ENCODE peak calls at places on chromosomes 5 and 9, in nine cellular contexts. Y is CD8-positive, alpha-beta memory T cell; V is adrenal gland; D is hepatocyte; H is HCT116; C is Peyer's patch; G is IMR-90; W is A673; M is uterus. O is an unnamed sample. For H3K4me1, the result is how much of the 10 kb centered on the place peaks cover.

GRCh38 chr5:147481376-147481775 is 28.5 kb downstream of the DPYSL3 start:
- DNase-seq in W (no peak), Y (no peak), H (no peak), V (no peak), D (no peak), M (no peak), C (no peak), G (peak), O (no peak)

GRCh38 chr5:132628814-132629213 is 29.2 kb upstream of the IL13 start:
- DNase-seq in M (no peak), W (no peak), C (no peak), Y (no peak), H (no peak), G (no peak), V (no peak), D (no peak), O (no peak)

GRCh38 chr5:177133845-177134652 is 476 bp downstream of the NSD1 start:
- DNase-seq in G (peak), V (peak), Y (peak), H (no peak), C (peak), W (peak), D (peak), M (peak), O (peak)

GRCh38 chr5:180259260-180259611 is 32.6 kb downstream of the MAPK9 start:
- DNase-seq in G (peak), M (no peak), H (no peak), Y (no peak), V (no peak), D (no peak), C (no peak), W (no peak), O (no peak)

GRCh38 chr9:114770991-114771390 is 34.8 kb downstream of the TNFSF15 start:
- DNase-seq in G (no peak), W (no peak), C (no peak), H (no peak), V (no peak), M (no peak), Y (no peak), D (no peak), O (no peak)

GRCh38 chr5:35244171-35244570 is 13.9 kb upstream of the PRLR start:
- DNase-seq in C (no peak), V (no peak), H (no peak), G (no peak), W (no peak), Y (no peak), M (no peak), D (no peak), O (no peak)

GRCh38 chr5:144236479-144236878 is 65.8 kb downstream of the KCTD16 start:
- DNase-seq in G (no peak), Y (no peak), C (no peak), M (no peak), V (no peak), H (no peak), D (no peak), W (no peak), O (no peak)

GRCh38 chr9:124349675-124350484 is 65.4 kb downstream of the PSMB7 start:
- DNase-seq in D (no peak), C (peak), H (no peak), V (no peak), Y (no peak), W (no peak), M (no peak), G (no peak), O (no peak)

GRCh38 chr9:2336055-2336454 is 285.5 kb upstream of the VLDLR start:
- DNase-seq in H (no peak), D (no peak), C (no peak), V (no peak), G (peak), M (no peak), Y (no peak), W (peak), O (peak)

GRCh38 chr9:33320568-33321261 is 30.4 kb downstream of the NFX1 start:
- DNase-seq in G (peak), Y (no peak), D (peak), V (peak), M (peak), W (peak), C (no peak), H (no peak), O (no peak)

GRCh38 chr9:113901196-113901818 is 25.2 kb downstream of the ZNF618 start:
- DNase-seq in C (no peak), V (peak), Y (no peak), H (no peak), D (no peak), W (no peak), G (no peak), M (no peak), O (no peak)

GRCh38 chr5:134392301-134392700 is 19.4 kb downstream of the CDKN2AIPNL start:
- DNase-seq in Y (no peak), M (no peak), H (no peak), V (no peak), D (no peak), W (no peak), G (peak), C (no peak), O (no peak)

GRCh38 chr9:9998491-9999287 is 614.1 kb downstream of the PTPRD start:
- DNase-seq in Y (no peak), C (no peak), H (no peak), W (peak), M (no peak), V (no peak), D (no peak), G (no peak), O (no peak)

GRCh38 chr5:81878333-81878732 is 93.5 kb upstream of the ATG10 start:
- DNase-seq in Y (no peak), W (no peak), H (no peak), D (no peak), G (no peak), V (no peak), C (no peak), M (no peak), O (no peak)

GRCh38 chr5:118611332-118611945 is 376.9 kb downstream of the DTWD2 start:
- DNase-seq in M (no peak), C (no peak), V (no peak), G (peak), Y (no peak), D (peak), W (peak), H (peak), O (peak)

GRCh38 chr5:154215931-154216330 is 25.4 kb downstream of the GALNT10 start:
- DNase-seq in Y (no peak), G (peak), W (no peak), D (no peak), H (no peak), C (no peak), V (no peak), M (no peak), O (no peak)

GRCh38 chr9:642014-642413 is 199.5 kb upstream of the DMRT1 start:
- DNase-seq in C (no peak), Y (no peak), W (no peak), H (no peak), G (no peak), V (no peak), D (peak), M (no peak), O (no peak)

GRCh38 chr5:178187014-178187413 is at the start of gene GMCL2:
- DNase-seq in Y (no peak), H (no peak), D (no peak), V (no peak), W (no peak), G (no peak), C (no peak), M (no peak), O (no peak)

GRCh38 chr5:172905771-172906170 is 53.5 kb upstream of the RPL26L1 start:
- DNase-seq in H (no peak), M (no peak), W (no peak), D (no peak), Y (no peak), V (no peak), C (no peak), G (no peak), O (peak)

GRCh38 chr5:170572453-170572852 is 68.6 kb downstream of the KCNIP1 start:
- DNase-seq in W (no peak), Y (no peak), V (no peak), H (no peak), M (no peak), C (no peak), D (no peak), G (no peak), O (no peak)

GRCh38 chr5:43396762-43397304 is 15.4 kb downstream of the CCL28 start:
- DNase-seq in D (peak), Y (peak), V (peak), M (peak), W (peak), C (peak), G (no peak), H (no peak), O (peak)

GRCh38 chr5:136030956-136031611 is 2.3 kb downstream of the TGFBI start:
- DNase-seq in M (no peak), G (no peak), H (no peak), C (peak), V (no peak), Y (no peak), D (no peak), W (peak), O (no peak)

GRCh38 chr9:71806916-71807315 is 38.6 kb upstream of the CEMIP2 start:
- DNase-seq in G (peak), M (peak), D (peak), W (peak), Y (peak), C (peak), H (peak), V (peak), O (peak)

GRCh38 chr5:172897691-172898512 is 61.3 kb upstream of the RPL26L1 start:
- DNase-seq in Y (no peak), D (peak), W (no peak), H (no peak), C (no peak), M (no peak), V (no peak), G (peak), O (no peak)

GRCh38 chr5:111892949-111893348 is 136.0 kb upstream of the NREP start:
- DNase-seq in Y (no peak), G (peak), V (no peak), M (no peak), C (no peak), H (no peak), D (no peak), W (no peak), O (no peak)

GRCh38 chr5:139383993-139384590 is 995 bp upstream of the SLC23A1 start:
- DNase-seq in G (no peak), M (no peak), H (no peak), C (no peak), D (no peak), V (no peak), Y (no peak), W (no peak), O (no peak)
- H3K4me3 ChIP-seq in G (no peak), M (no peak), H (no peak), C (no peak), D (no peak), V (no peak), Y (peak), W (no peak), O (no peak)

GRCh38 chr5:6907320-6907918 is 194.2 kb downstream of the TENT4A start:
- DNase-seq in V (no peak), H (no peak), Y (no peak), M (no peak), W (peak), D (no peak), C (no peak), G (no peak), O (no peak)

GRCh38 chr5:6905883-6906282 is 192.7 kb downstream of the TENT4A start:
- DNase-seq in Y (no peak), W (no peak), C (no peak), H (no peak), M (no peak), V (no peak), D (no peak), G (no peak), O (no peak)

GRCh38 chr5:6904822-6905221 is 191.6 kb downstream of the TENT4A start:
- DNase-seq in H (no peak), W (no peak), Y (no peak), V (no peak), G (no peak), M (no peak), C (no peak), D (no peak), O (no peak)

GRCh38 chr5:6903934-6904333 is 190.7 kb downstream of the TENT4A start:
- DNase-seq in W (no peak), Y (no peak), G (no peak), D (no peak), C (no peak), H (no peak), V (no peak), M (no peak), O (no peak)

GRCh38 chr5:6905423-6905822 is 192.2 kb downstream of the TENT4A start:
- DNase-seq in H (no peak), Y (no peak), V (no peak), M (no peak), G (no peak), W (no peak), C (no peak), D (no peak), O (no peak)
- H3K4me1 ChIP-seq in H (under half), Y (under half), V (under half), M (under half), G (under half), W (under half), C (under half), D (under half), O (under half)

GRCh38 chr9:134498767-134499166 is 142.8 kb upstream of the COL5A1 start:
- DNase-seq in G (no peak), M (no peak), H (no peak), W (no peak), C (no peak), D (no peak), Y (no peak), V (no peak), O (no peak)

GRCh38 chr9:134497283-134497860 is 144.2 kb upstream of the COL5A1 start:
- DNase-seq in M (no peak), G (peak), W (no peak), H (no peak), C (peak), D (no peak), V (no peak), Y (no peak), O (no peak)

GRCh38 chr9:134495881-134496412 is 145.7 kb upstream of the COL5A1 start:
- DNase-seq in G (no peak), D (no peak), V (no peak), H (no peak), C (peak), Y (no peak), W (no peak), M (no peak), O (no peak)

GRCh38 chr9:134494905-134495304 is 146.7 kb upstream of the COL5A1 start:
- DNase-seq in W (no peak), D (no peak), H (no peak), C (peak), M (no peak), Y (no peak), G (no peak), V (no peak), O (no peak)

DNA sequence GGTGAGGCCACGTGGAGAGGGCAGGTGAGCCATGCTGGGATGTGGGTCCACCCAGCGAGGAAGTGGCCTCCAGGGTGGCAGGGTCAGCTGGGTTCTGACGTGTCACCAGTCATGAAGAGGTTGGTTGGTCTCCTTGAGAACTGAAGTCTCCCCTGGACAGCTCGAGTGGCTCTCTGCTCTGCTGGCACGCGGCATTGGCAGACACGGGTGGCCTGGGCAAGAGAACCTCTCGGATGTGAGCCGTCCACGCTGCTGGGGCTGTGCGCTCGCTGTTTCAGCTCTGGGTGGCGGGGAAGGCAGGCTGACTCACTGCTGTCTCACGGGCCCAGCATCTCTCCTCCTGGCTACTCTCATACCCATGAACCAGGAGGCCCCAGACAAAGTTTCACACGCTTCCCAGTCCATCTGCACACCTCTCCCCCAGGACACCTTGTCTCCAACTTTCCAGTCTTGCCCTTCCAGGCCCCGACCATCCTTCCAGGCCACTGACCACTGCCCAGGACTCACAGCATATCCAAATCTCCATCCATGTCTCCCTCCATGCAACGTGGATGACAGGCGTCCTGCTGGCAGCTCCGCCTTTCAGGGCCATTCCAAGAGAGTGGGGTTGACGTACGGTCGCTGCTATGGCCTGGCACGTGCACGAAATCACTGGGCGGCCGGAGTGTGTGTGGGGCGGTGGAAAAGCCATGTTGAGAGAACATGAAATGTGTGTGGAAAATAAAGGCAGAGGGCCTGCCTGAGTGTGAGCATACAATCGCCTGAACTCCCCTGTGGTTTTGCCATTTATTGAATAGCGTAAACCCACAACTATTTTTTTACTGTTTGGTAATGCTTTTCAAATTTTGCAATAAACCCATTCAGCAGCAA is 145.0 kb upstream of the COL5A1 start:
- DNase-seq in Y (no peak), V (no peak), W (no peak), D (no peak), H (no peak), C (peak), M (no peak), G (peak), O (no peak)
- H3K4me3 ChIP-seq in Y (no peak), V (no peak), W (no peak), D (no peak), H (no peak), C (no peak), M (no peak), G (no peak), O (no peak)

GRCh38 chr9:130196643-130197042 is 24.4 kb downstream of the NCS1 start:
- DNase-seq in D (no peak), Y (no peak), M (no peak), G (peak), C (no peak), H (no peak), V (peak), W (peak), O (no peak)
- H3K4me1 ChIP-seq in D (under half), Y (under half), M (under half), G (under half), C (under half), H (under half), V (half or more), W (under half), O (under half)

GRCh38 chr5:150672884-150673275 is 11.8 kb downstream of the MYOZ3 start:
- DNase-seq in W (no peak), C (no peak), Y (no peak), G (no peak), H (no peak), V (peak), D (no peak), M (no peak), O (no peak)
- H3K4me3 ChIP-seq in W (peak), C (no peak), Y (peak), G (no peak), H (no peak), V (no peak), D (no peak), M (no peak), O (no peak)

DNA sequence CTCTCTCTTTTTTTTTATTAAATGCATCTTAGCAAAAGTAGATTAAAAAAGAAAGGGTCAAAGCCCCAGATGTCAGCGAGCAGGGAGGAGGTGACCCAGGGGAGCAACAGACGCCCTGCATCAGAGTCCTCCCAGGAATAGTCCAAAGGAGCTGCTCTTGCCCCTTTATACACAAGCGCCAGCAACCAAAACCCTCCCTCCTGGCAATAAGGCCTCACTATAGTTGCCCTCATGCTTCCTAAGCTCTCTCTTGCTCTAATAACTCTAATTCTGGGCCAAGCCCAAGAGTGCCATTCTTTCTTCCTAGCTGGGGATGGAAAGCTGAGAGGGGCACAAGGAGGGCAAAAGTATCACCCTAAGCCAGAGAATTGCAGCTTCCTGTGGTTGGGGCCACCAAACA is 26.3 kb downstream of the PCDHGC5 start:
- DNase-seq in G (no peak), V (no peak), W (no peak), C (no peak), H (no peak), Y (no peak), D (no peak), M (no peak), O (no peak)
- H3K4me1 ChIP-seq in G (half or more), V (under half), W (half or more), C (under half), H (under half), Y (under half), D (under half), M (under half), O (under half)

DNA sequence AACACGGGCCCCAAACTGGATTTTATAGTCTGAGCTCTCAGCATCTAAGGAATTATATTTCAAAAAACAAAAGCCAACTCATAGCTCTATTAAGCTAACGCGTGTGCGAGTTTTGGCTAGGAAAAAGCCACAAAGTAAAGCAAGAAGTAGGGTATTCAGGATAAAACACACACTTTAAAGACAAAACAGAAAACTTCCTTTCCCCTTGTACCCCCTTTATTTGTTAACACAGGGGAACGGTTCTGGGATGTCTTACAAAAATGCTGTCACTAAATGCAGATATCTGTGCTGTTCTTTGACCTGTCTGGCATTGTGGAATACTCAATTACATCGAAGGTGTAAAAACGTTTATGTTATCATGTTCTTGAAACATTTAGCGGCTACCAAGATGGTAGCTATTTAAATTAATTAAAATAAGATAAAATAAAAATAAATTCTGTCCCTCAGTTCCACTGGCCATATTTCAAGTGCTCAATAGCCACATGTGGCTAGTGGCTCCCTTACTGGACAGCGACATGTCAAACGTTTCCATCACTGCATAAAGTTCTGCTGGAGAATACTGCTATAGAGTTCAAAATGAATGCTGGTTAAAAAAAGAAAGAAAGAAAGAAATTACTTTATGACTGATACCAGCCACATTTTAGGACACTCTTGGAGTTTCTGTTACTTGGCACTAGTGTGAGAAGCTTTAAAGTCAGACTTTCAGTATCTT is 7.2 kb upstream of the MEF2C start:
- DNase-seq in V (no peak), M (no peak), G (no peak), Y (no peak), W (no peak), C (no peak), D (no peak), H (no peak), O (no peak)
- H3K4me3 ChIP-seq in V (no peak), M (peak), G (peak), Y (no peak), W (peak), C (peak), D (peak), H (no peak), O (no peak)